ENCODE peak calls at places on chromosomes 12 and 14, in four cellular contexts. One of them, this sample, is unnamed.

GRCh38 chr12:77116277-77116676 is 50.9 kb upstream of the E2F7 start:
- DNase-seq in right cardiac atrium: no peak
- DNase-seq in lower leg skin: no peak
- DNase-seq in prostate gland: no peak
- DNase-seq in this sample: no peak

GRCh38 chr14:27727371-27727770 is 1039.2 kb upstream of the FOXG1 start:
- DNase-seq in right cardiac atrium: no peak
- DNase-seq in lower leg skin: no peak
- DNase-seq in prostate gland: no peak
- DNase-seq in this sample: no peak

GRCh38 chr14:101636081-101636560 is 74.8 kb downstream of the DIO3 start:
- DNase-seq in right cardiac atrium: no peak
- DNase-seq in lower leg skin: no peak
- DNase-seq in prostate gland: no peak
- DNase-seq in this sample: no peak

GRCh38 chr12:111409403-111410228 is 3.9 kb downstream of the SH2B3 start:
- DNase-seq in right cardiac atrium: peak
- DNase-seq in lower leg skin: no peak
- DNase-seq in prostate gland: no peak
- DNase-seq in this sample: peak

GRCh38 chr12:45351921-45352670 is 136.2 kb downstream of the ANO6 start:
- DNase-seq in right cardiac atrium: no peak
- DNase-seq in lower leg skin: no peak
- DNase-seq in prostate gland: no peak
- DNase-seq in this sample: no peak

GRCh38 chr14:30283822-30284446 is 275.0 kb upstream of the G2E3 start:
- DNase-seq in right cardiac atrium: no peak
- DNase-seq in lower leg skin: no peak
- DNase-seq in prostate gland: no peak
- DNase-seq in this sample: no peak

GRCh38 chr14:96029089-96029650 is 10.0 kb upstream of the C14orf132 start:
- DNase-seq in right cardiac atrium: no peak
- DNase-seq in lower leg skin: no peak
- DNase-seq in prostate gland: no peak
- DNase-seq in this sample: no peak

GRCh38 chr14:81396108-81396507 is 4.0 kb downstream of the STON2 start:
- DNase-seq in right cardiac atrium: no peak
- DNase-seq in lower leg skin: no peak
- DNase-seq in prostate gland: no peak
- DNase-seq in this sample: no peak

GRCh38 chr12:12964255-12964654 is 12.3 kb upstream of the GPRC5D start:
- DNase-seq in right cardiac atrium: no peak
- DNase-seq in lower leg skin: no peak
- DNase-seq in prostate gland: no peak
- DNase-seq in this sample: no peak

GRCh38 chr12:45379261-45379660 is 163.4 kb downstream of the ANO6 start:
- DNase-seq in right cardiac atrium: no peak
- DNase-seq in lower leg skin: no peak
- DNase-seq in prostate gland: no peak
- DNase-seq in this sample: no peak

GRCh38 chr12:104877107-104877705 is 80.9 kb downstream of the SLC41A2 start:
- DNase-seq in right cardiac atrium: peak
- DNase-seq in lower leg skin: peak
- DNase-seq in prostate gland: peak
- DNase-seq in this sample: no peak

GRCh38 chr12:114916124-114916523 is 232.1 kb upstream of the TBX3 start:
- DNase-seq in right cardiac atrium: no peak
- DNase-seq in lower leg skin: no peak
- DNase-seq in prostate gland: no peak
- DNase-seq in this sample: no peak

GRCh38 chr12:126343352-126343751 is 1278.1 kb downstream of the AACS start:
- DNase-seq in right cardiac atrium: no peak
- DNase-seq in lower leg skin: no peak
- DNase-seq in prostate gland: no peak
- DNase-seq in this sample: no peak

GRCh38 chr12:16187684-16188083 is 89.8 kb downstream of the SLC15A5 start:
- DNase-seq in right cardiac atrium: no peak
- DNase-seq in lower leg skin: no peak
- DNase-seq in prostate gland: no peak
- DNase-seq in this sample: no peak

GRCh38 chr14:21084988-21085853 is 13.2 kb downstream of the ZNF219 start:
- DNase-seq in right cardiac atrium: no peak
- DNase-seq in lower leg skin: peak
- DNase-seq in prostate gland: peak
- DNase-seq in this sample: peak

GRCh38 chr14:96626916-96627315 is 124.7 kb downstream of the PAPOLA start:
- DNase-seq in right cardiac atrium: no peak
- DNase-seq in lower leg skin: no peak
- DNase-seq in prostate gland: no peak
- DNase-seq in this sample: no peak

GRCh38 chr12:55830601-55831406 is 1.4 kb upstream of the DNAJC14 start:
- DNase-seq in right cardiac atrium: peak
- DNase-seq in lower leg skin: peak
- DNase-seq in prostate gland: peak
- DNase-seq in this sample: peak

GRCh38 chr12:87274594-87275245 is 754.5 kb downstream of the C12orf50 start:
- DNase-seq in right cardiac atrium: no peak
- DNase-seq in lower leg skin: no peak
- DNase-seq in prostate gland: no peak
- DNase-seq in this sample: no peak

GRCh38 chr12:13293086-13293485 is 96.6 kb downstream of the EMP1 start:
- DNase-seq in right cardiac atrium: no peak
- DNase-seq in lower leg skin: no peak
- DNase-seq in prostate gland: no peak
- DNase-seq in this sample: no peak

GRCh38 chr12:16272222-16272621 is 5.3 kb downstream of the SLC15A5 start:
- DNase-seq in right cardiac atrium: no peak
- DNase-seq in lower leg skin: no peak
- DNase-seq in prostate gland: no peak
- DNase-seq in this sample: no peak

GRCh38 chr14:101120636-101121398 is 217.3 kb upstream of the RTL1 start:
- DNase-seq in right cardiac atrium: peak
- DNase-seq in lower leg skin: peak
- DNase-seq in prostate gland: peak
- DNase-seq in this sample: peak

GRCh38 chr12:54166543-54167499 is 22.0 kb downstream of the SMUG1 start:
- DNase-seq in right cardiac atrium: no peak
- DNase-seq in lower leg skin: no peak
- DNase-seq in prostate gland: no peak
- DNase-seq in this sample: no peak

GRCh38 chr14:39060818-39061437 is 42.1 kb downstream of the SEC23A start:
- DNase-seq in right cardiac atrium: no peak
- DNase-seq in lower leg skin: no peak
- DNase-seq in prostate gland: no peak
- DNase-seq in this sample: no peak

DNA sequence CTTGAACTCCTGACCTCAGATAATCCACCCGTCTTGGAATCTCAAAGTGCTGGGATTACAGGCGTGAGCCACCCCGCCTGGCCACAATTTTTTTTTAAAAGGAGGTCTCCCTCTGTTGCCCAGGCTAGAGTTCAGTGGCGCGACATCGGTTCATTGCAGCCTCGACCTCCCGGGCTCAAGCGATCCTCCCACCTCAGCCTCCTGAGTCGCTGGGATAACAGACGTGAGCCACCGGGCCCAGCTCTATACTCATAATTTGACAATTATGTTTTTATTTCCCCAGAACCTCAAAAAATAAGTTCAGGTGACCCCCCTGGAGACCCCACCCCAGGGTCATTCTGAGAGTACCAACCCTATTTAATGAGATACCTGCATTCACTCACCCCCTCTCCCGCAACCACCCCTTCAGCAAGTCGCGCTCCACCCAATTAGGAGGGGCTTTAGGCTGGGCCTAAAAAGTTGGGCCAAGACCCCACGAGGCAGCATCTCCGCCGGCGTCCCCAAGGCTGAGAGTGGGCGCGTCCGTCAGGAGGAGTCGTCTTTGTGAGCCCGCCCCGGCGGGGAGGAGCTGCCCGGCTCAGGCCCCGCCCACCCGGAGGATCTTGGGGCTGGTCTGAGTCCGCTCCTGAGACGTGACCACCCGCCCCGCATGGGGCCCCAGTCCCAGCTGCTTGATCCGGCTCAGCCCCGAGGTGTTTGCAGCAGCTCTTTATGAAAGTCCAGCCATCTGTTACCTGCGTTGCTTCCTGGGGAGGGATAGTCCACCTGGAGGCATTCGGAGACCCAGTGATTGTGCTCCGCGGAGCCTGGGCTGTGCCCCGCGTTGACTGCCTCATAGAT is at the start of gene ANKRD33:
- DNase-seq in right cardiac atrium: peak
- DNase-seq in lower leg skin: no peak
- DNase-seq in prostate gland: no peak
- DNase-seq in this sample: no peak
- H3K4me3 ChIP-seq in right cardiac atrium: no peak
- H3K4me3 ChIP-seq in lower leg skin: no peak
- H3K4me3 ChIP-seq in prostate gland: no peak
- H3K4me3 ChIP-seq in this sample: no peak

GRCh38 chr12:112409906-112410244 is 470 bp upstream of the RPL6 start:
- DNase-seq in right cardiac atrium: no peak
- DNase-seq in lower leg skin: no peak
- DNase-seq in prostate gland: no peak
- DNase-seq in this sample: no peak
- H3K4me3 ChIP-seq in right cardiac atrium: no peak
- H3K4me3 ChIP-seq in lower leg skin: no peak
- H3K4me3 ChIP-seq in prostate gland: peak
- H3K4me3 ChIP-seq in this sample: no peak

DNA sequence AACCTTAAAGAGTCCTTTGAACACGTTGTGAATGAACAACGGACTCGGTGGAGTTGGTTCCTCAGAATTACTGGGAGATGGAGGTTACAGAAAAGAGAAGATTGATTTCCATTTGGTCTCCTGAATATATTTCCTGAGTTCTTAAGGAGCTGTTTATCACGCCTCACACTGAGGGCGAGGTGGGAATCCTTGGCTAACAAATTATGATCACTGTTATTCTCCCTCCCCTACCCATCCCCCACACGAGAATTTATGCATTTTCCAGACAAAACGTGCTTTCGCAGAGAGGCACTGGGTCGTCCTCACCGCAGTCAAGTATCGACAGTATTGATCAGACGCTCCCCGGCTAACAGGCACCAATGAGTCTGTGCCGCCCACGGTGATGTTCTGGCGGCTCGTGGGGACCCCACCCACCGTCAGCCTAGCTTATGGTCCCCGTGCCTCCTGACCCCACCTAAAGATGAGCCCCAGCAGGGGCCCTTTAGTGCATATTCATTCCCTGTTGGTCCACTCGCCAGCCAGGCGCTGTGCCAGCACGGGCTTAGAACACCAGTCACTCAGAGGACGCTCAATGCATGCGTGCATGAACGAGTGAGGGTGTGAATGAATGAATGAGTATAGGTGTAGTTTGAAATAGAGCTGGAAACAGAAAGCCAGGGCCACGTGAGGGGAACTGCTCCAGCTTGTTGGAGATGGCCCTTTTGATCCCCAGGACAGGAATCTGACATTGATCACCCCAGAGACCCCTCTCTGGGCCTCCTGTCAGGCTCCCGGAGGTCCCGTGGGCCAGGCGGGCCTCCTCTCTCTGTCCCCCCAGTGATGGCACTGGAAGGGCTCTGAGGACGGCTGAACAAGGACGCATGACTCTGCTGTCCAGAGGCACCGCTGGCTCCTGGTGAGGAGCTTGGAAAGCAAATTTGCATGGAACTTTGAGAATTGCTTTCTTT is 194.1 kb upstream of the C14orf180 start:
- DNase-seq in right cardiac atrium: no peak
- DNase-seq in lower leg skin: no peak
- DNase-seq in prostate gland: no peak
- DNase-seq in this sample: no peak
- H3K4me3 ChIP-seq in right cardiac atrium: no peak
- H3K4me3 ChIP-seq in lower leg skin: no peak
- H3K4me3 ChIP-seq in prostate gland: no peak
- H3K4me3 ChIP-seq in this sample: no peak

GRCh38 chr12:19030603-19031002 is 98.9 kb upstream of the PLEKHA5 start:
- DNase-seq in right cardiac atrium: no peak
- DNase-seq in lower leg skin: no peak
- DNase-seq in prostate gland: no peak
- DNase-seq in this sample: no peak
- H3K4me3 ChIP-seq in right cardiac atrium: no peak
- H3K4me3 ChIP-seq in lower leg skin: no peak
- H3K4me3 ChIP-seq in prostate gland: no peak
- H3K4me3 ChIP-seq in this sample: no peak

GRCh38 chr12:107368586-107368985 is 275.2 kb upstream of the CRY1 start:
- DNase-seq in right cardiac atrium: no peak
- DNase-seq in lower leg skin: no peak
- DNase-seq in prostate gland: no peak
- DNase-seq in this sample: no peak
- H3K4me3 ChIP-seq in right cardiac atrium: no peak
- H3K4me3 ChIP-seq in lower leg skin: no peak
- H3K4me3 ChIP-seq in prostate gland: no peak
- H3K4me3 ChIP-seq in this sample: no peak

This sample was measured in lower lobe of right lung.